ENCODE peak calls at places on chromosomes 2 and 18, in four cellular contexts. Q is stimulated activated CD8-positive, alpha-beta memory T cell treated with anti-CD3 and anti-CD28 coated beads, Interleukin-4, amount 100 ng/mL, for 48 hours; T is activated T-cell treated with anti-CD3 and anti-CD28 coated beads for 4 hours; M is neural crest cell. J is an unnamed sample.

GRCh38 chr2:167057461-167057860 is 169.2 kb downstream of the XIRP2 start:
- DNase-seq in Q (no peak), T (no peak), M (no peak), J (no peak)

GRCh38 chr2:204199357-204199756 is 262.8 kb downstream of the ICOS start:
- DNase-seq in M (no peak), T (no peak), Q (no peak), J (no peak)

GRCh38 chr2:171595896-171596295 is 73.6 kb downstream of the CYBRD1 start:
- DNase-seq in T (no peak), Q (no peak), M (no peak), J (no peak)

GRCh38 chr2:228417966-228418365 is 236.5 kb upstream of the SPHKAP start:
- DNase-seq in T (no peak), M (no peak), Q (no peak), J (no peak)

GRCh38 chr2:215622836-215623235 is 187.0 kb upstream of the FN1 start:
- DNase-seq in M (no peak), Q (no peak), T (no peak), J (no peak)

GRCh38 chr18:62991959-62992358 is 276.6 kb downstream of the PHLPP1 start:
- DNase-seq in T (no peak), Q (peak), M (no peak), J (no peak)

GRCh38 chr2:239830066-239830717 is 194.9 kb downstream of the NDUFA10 start:
- DNase-seq in Q (peak), M (no peak), T (no peak), J (no peak)

GRCh38 chr2:216807861-216808272 is 52.0 kb downstream of the TNP1 start:
- DNase-seq in T (no peak), Q (no peak), M (no peak), J (peak)

GRCh38 chr18:21815101-21815500 is 74.5 kb downstream of the MIB1 start:
- DNase-seq in T (no peak), Q (no peak), M (no peak), J (no peak)

GRCh38 chr18:22539045-22539444 is 121.3 kb upstream of the CTAGE1 start:
- DNase-seq in Q (no peak), T (no peak), M (no peak), J (no peak)

GRCh38 chr2:71004356-71004755 is 9.7 kb upstream of the TEX261 start:
- DNase-seq in Q (no peak), M (no peak), T (no peak), J (no peak)

GRCh38 chr2:182611009-182611408 is 105.0 kb upstream of the DNAJC10 start:
- DNase-seq in M (no peak), T (no peak), Q (no peak), J (no peak)

GRCh38 chr18:58668897-58669296 is 2.4 kb upstream of the MALT1 start:
- DNase-seq in Q (no peak), T (no peak), M (no peak), J (no peak)

GRCh38 chr18:70005580-70005979 is 57.9 kb upstream of the CD226 start:
- DNase-seq in M (no peak), Q (no peak), T (no peak), J (no peak)

J was measured in cardiac muscle cell.